ENCODE peak calls at places on chromosomes 16 and 17, in seven cellular contexts. Q, P, S, K, T, Z and V are unnamed samples.

GRCh38 chr17:74467221-74467951 is 952 bp downstream of the CD300A start:
- DNase-seq in Q (no peak), T (no peak), K (no peak), P (no peak), Z (no peak), S (peak; percentile 95), V (no peak)

GRCh38 chr16:23318639-23319038 is 16.5 kb downstream of the SCNN1B start:
- DNase-seq in Z (no peak), Q (no peak), T (no peak), K (no peak), S (no peak), P (no peak), V (no peak)

GRCh38 chr16:85510203-85510602 is 102.9 kb upstream of the GSE1 start:
- DNase-seq in P (no peak), S (no peak), K (no peak), T (no peak), Z (no peak), Q (no peak), V (no peak)

GRCh38 chr16:81409016-81409556 is 35.5 kb upstream of the CMIP start:
- DNase-seq in T (no peak), Q (no peak), Z (no peak), P (no peak), S (no peak), K (no peak), V (no peak)

GRCh38 chr16:20851601-20852000 is 45.3 kb downstream of the REXO5 start:
- DNase-seq in P (no peak), Z (peak; percentile 28), Q (peak; percentile 72), K (no peak), S (no peak), T (no peak), V (peak; percentile 86)

GRCh38 chr16:54750249-54750648 is 180.4 kb upstream of the IRX5 start:
- DNase-seq in K (no peak), Q (no peak), T (no peak), Z (no peak), P (no peak), S (no peak), V (no peak)

GRCh38 chr16:87165151-87165550 is 152.0 kb downstream of the C16orf95 start:
- DNase-seq in T (no peak), S (no peak), K (no peak), Z (no peak), Q (no peak), P (no peak), V (no peak)

GRCh38 chr16:9630985-9631384 is 539.5 kb downstream of the HAPSTR1 start:
- DNase-seq in Q (no peak), Z (no peak), S (no peak), T (no peak), P (no peak), K (no peak), V (no peak)

GRCh38 chr16:27228621-27229501 is 25.5 kb downstream of the KDM8 start:
- DNase-seq in Q (no peak), Z (no peak), T (no peak), S (no peak), K (no peak), P (peak; percentile 40), V (no peak)
- TF ChIP-seq JUND in Q (no peak), Z (no peak), T (no peak), S (no peak), K (no peak), P (no peak), V (no peak)

DNA sequence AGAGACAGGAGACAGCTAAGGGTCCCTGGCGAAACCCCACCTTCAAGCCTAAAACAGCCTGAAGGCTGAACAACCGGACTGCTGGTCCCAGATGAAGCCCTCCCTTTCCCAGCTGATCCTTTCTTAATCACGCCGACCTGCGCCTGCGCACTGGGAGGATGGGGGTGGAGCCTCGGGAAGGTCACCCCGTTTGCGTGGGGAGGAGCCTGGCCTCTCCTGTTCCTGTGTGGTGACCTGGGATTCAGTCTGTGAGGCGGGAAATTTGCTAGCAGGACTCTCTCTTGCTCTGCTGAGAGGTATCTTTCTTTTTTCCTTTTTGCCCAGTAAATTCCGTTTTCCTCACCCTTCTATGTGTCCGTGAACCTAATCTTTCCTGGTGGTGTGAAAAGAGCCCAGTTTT is 9.6 kb downstream of the FAM20A start:
- DNase-seq in K (peak; percentile 62), T (no peak), S (no peak), Z (no peak), Q (no peak), P (peak; percentile 80), V (peak; percentile 77)
- TF ChIP-seq JUND in K (no peak), T (no peak), S (no peak), Z (no peak), Q (no peak), P (no peak), V (no peak)

GRCh38 chr17:50133028-50133768 is 3.2 kb upstream of the SAMD14 start:
- DNase-seq in K (no peak), Z (no peak), S (no peak), P (no peak), Q (peak; percentile 88), T (peak; percentile 62), V (peak; percentile 21)
- TF ChIP-seq JUND in K (peak; percentile 67), Z (no peak), S (no peak), P (no peak), Q (peak; percentile 60), T (peak; percentile 58), V (no peak)

DNA sequence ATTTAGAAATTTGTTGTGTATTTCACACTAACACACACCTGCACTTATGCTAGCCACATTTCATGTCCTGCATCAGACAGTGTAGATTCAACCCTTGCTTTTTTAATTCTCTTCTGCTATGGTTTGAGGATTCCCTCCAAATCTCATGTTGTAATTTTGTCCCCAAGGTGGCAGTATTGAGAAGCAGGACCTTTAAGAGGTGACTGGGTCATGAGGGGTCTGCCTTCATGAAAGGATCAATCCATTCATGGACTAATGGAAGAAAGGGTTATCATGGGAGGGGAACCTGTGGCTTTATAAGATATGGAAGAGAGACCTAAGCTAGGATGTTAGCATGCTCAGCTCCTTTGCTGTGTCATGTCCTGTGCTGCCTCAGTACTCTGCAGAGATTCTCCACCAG is 1032.2 kb downstream of the CDH11 start:
- DNase-seq in S (no peak), Z (no peak), K (no peak), P (no peak), T (peak; percentile 13), Q (peak; percentile 50), V (no peak)
- TF ChIP-seq JUND in S (no peak), Z (no peak), K (no peak), P (no peak), T (no peak), Q (no peak), V (no peak)

GRCh38 chr17:17433260-17433659 is 43.5 kb upstream of the MED9 start:
- DNase-seq in T (no peak), K (no peak), S (no peak), Z (no peak), Q (peak; percentile 67), P (no peak), V (no peak)
- TF ChIP-seq JUND in T (no peak), K (no peak), S (no peak), Z (no peak), Q (no peak), P (no peak), V (no peak)

GRCh38 chr16:4868046-4868445 is 20.8 kb downstream of the UBN1 start:
- DNase-seq in Z (no peak), T (no peak), K (no peak), S (no peak), P (no peak), Q (no peak), V (no peak)
- TF ChIP-seq JUND in Z (no peak), T (no peak), K (no peak), S (no peak), P (no peak), Q (no peak), V (no peak)